ENCODE peak calls at places on chromosomes 16 and 17, in five cellular contexts. One of them, this sample, is unnamed.
A peak's percentile ranks its signal among the peaks of the same experiment; 100 is the strongest.

GRCh38 chr17:21125862-21126261 is 902 bp upstream of the DHRS7B start:
- DNase-seq in ELF-1: no peak
- DNase-seq in dorsolateral prefrontal cortex: no peak
- DNase-seq in Calu3: no peak
- DNase-seq in lung: no peak
- DNase-seq in this sample: no peak

GRCh38 chr16:986925-987581 is 5.5 kb downstream of the SOX8 start:
- DNase-seq in ELF-1: no peak
- DNase-seq in lung: no peak
- DNase-seq in dorsolateral prefrontal cortex: peak; percentile 68
- DNase-seq in Calu3: peak; percentile 52
- DNase-seq in this sample: no peak

GRCh38 chr16:30551781-30552180 is 6.4 kb downstream of the ZNF764 start:
- DNase-seq in ELF-1: peak; percentile 44
- DNase-seq in lung: peak; percentile 65
- DNase-seq in dorsolateral prefrontal cortex: no peak
- DNase-seq in Calu3: no peak
- DNase-seq in this sample: no peak

GRCh38 chr16:86088816-86089215 is 189.9 kb downstream of the IRF8 start:
- DNase-seq in dorsolateral prefrontal cortex: peak; percentile 16
- DNase-seq in ELF-1: no peak
- DNase-seq in Calu3: no peak
- DNase-seq in lung: no peak
- DNase-seq in this sample: no peak

GRCh38 chr16:87160218-87160617 is 157.0 kb downstream of the C16orf95 start:
- DNase-seq in ELF-1: peak; percentile 71
- DNase-seq in Calu3: no peak
- DNase-seq in lung: no peak
- DNase-seq in dorsolateral prefrontal cortex: no peak
- DNase-seq in this sample: no peak

GRCh38 chr16:27779719-27780161 is 229.8 kb downstream of the KATNIP start:
- DNase-seq in lung: peak; percentile 57
- DNase-seq in dorsolateral prefrontal cortex: peak; percentile 74
- DNase-seq in Calu3: no peak
- DNase-seq in ELF-1: peak; percentile 75
- DNase-seq in this sample: peak; percentile 48

GRCh38 chr17:50593321-50593720 is 32.8 kb downstream of the CACNA1G start:
- DNase-seq in dorsolateral prefrontal cortex: no peak
- DNase-seq in lung: peak; percentile 66
- DNase-seq in Calu3: peak; percentile 21
- DNase-seq in ELF-1: peak; percentile 86
- DNase-seq in this sample: no peak

GRCh38 chr17:81097943-81098308 is 63.0 kb downstream of the BAIAP2 start:
- DNase-seq in dorsolateral prefrontal cortex: no peak
- DNase-seq in ELF-1: no peak
- DNase-seq in Calu3: peak; percentile 56
- DNase-seq in lung: no peak
- DNase-seq in this sample: no peak

GRCh38 chr17:82668631-82669099 is 20.4 kb upstream of the WDR45B start:
- DNase-seq in Calu3: peak; percentile 78
- DNase-seq in lung: peak; percentile 65
- DNase-seq in dorsolateral prefrontal cortex: peak; percentile 78
- DNase-seq in ELF-1: peak; percentile 88
- DNase-seq in this sample: peak; percentile 55

GRCh38 chr16:2496223-2497115 is 17.3 kb upstream of the ATP6V0C start:
- DNase-seq in ELF-1: no peak
- DNase-seq in Calu3: no peak
- DNase-seq in dorsolateral prefrontal cortex: peak; percentile 38
- DNase-seq in lung: no peak
- DNase-seq in this sample: no peak

GRCh38 chr16:87724490-87725291 is 41.1 kb downstream of the KLHDC4 start:
- DNase-seq in Calu3: no peak
- DNase-seq in dorsolateral prefrontal cortex: no peak
- DNase-seq in ELF-1: no peak
- DNase-seq in lung: no peak
- DNase-seq in this sample: no peak

GRCh38 chr17:49638818-49639217 is 39.1 kb downstream of the SPOP start:
- DNase-seq in lung: no peak
- DNase-seq in ELF-1: no peak
- DNase-seq in dorsolateral prefrontal cortex: no peak
- DNase-seq in Calu3: no peak
- DNase-seq in this sample: no peak

GRCh38 chr17:80455328-80455710 is 21.1 kb downstream of the NPTX1 start:
- DNase-seq in lung: no peak
- DNase-seq in ELF-1: peak; percentile 79
- DNase-seq in dorsolateral prefrontal cortex: no peak
- DNase-seq in Calu3: peak; percentile 56
- DNase-seq in this sample: no peak

GRCh38 chr16:78524066-78524595 is 424.7 kb downstream of the WWOX start:
- DNase-seq in lung: no peak
- DNase-seq in ELF-1: no peak
- DNase-seq in dorsolateral prefrontal cortex: no peak
- DNase-seq in Calu3: no peak
- DNase-seq in this sample: no peak

GRCh38 chr17:72666519-72666874 is 426.0 kb downstream of the SLC39A11 start:
- DNase-seq in ELF-1: no peak
- DNase-seq in dorsolateral prefrontal cortex: no peak
- DNase-seq in lung: no peak
- DNase-seq in Calu3: no peak
- DNase-seq in this sample: no peak

GRCh38 chr17:49817993-49818392 is 29.5 kb downstream of the KAT7 start:
- DNase-seq in Calu3: no peak
- DNase-seq in ELF-1: no peak
- DNase-seq in dorsolateral prefrontal cortex: no peak
- DNase-seq in lung: no peak
- DNase-seq in this sample: no peak

GRCh38 chr17:79024901-79025737 is 1.1 kb downstream of the C1QTNF1 start:
- DNase-seq in lung: no peak
- DNase-seq in dorsolateral prefrontal cortex: no peak
- DNase-seq in ELF-1: no peak
- DNase-seq in Calu3: no peak
- DNase-seq in this sample: no peak

GRCh38 chr16:22204091-22204655 is 1.9 kb upstream of the EEF2K start:
- DNase-seq in dorsolateral prefrontal cortex: no peak
- DNase-seq in Calu3: no peak
- DNase-seq in ELF-1: no peak
- DNase-seq in lung: no peak
- DNase-seq in this sample: no peak

GRCh38 chr16:2523801-2524231 is 3.6 kb downstream of the AMDHD2 start:
- DNase-seq in ELF-1: no peak
- DNase-seq in dorsolateral prefrontal cortex: no peak
- DNase-seq in Calu3: no peak
- DNase-seq in lung: no peak
- DNase-seq in this sample: no peak

GRCh38 chr17:58965221-58965620 is 141.5 kb downstream of the TRIM37 start:
- DNase-seq in dorsolateral prefrontal cortex: no peak
- DNase-seq in ELF-1: no peak
- DNase-seq in Calu3: no peak
- DNase-seq in lung: no peak
- DNase-seq in this sample: no peak

GRCh38 chr17:6599364-6599763 is 41.1 kb downstream of the KIAA0753 start:
- DNase-seq in ELF-1: no peak
- DNase-seq in dorsolateral prefrontal cortex: no peak
- DNase-seq in lung: no peak
- DNase-seq in Calu3: no peak
- DNase-seq in this sample: no peak

GRCh38 chr17:58282442-58282841 is 1.7 kb upstream of the MPO start:
- DNase-seq in ELF-1: no peak
- DNase-seq in Calu3: no peak
- DNase-seq in dorsolateral prefrontal cortex: no peak
- DNase-seq in lung: no peak
- DNase-seq in this sample: no peak

GRCh38 chr16:81446318-81447275 is 2.0 kb downstream of the CMIP start:
- DNase-seq in dorsolateral prefrontal cortex: no peak
- DNase-seq in Calu3: peak; percentile 65
- DNase-seq in ELF-1: peak; percentile 44
- DNase-seq in lung: no peak
- DNase-seq in this sample: no peak

GRCh38 chr17:34312080-34312479 is 7.2 kb upstream of the CCL8 start:
- DNase-seq in dorsolateral prefrontal cortex: no peak
- DNase-seq in ELF-1: no peak
- DNase-seq in lung: no peak
- DNase-seq in Calu3: no peak
- DNase-seq in this sample: no peak

This sample was measured in C1 segment of cervical spinal cord.